ENCODE peak calls at places on chromosomes 7 and 10, in seven cellular contexts. G is activated T-helper 1 cell treated with anti-CD3 and anti-CD28 coated beads, Interleukin-2, amount 50 U/mL, for 16 hours; B is COLO829; H is heart right ventricle; W is T-helper 9 cell; O is activated CD4-positive, alpha-beta T cell treated with anti-CD3 and anti-CD28 coated beads for 48 hours; U is stimulated activated CD4-positive, alpha-beta T cell treated with anti-CD3 and anti-CD28 coated beads, Interleukin-15, amount 100 ng/mL, for 1 hour. Z is an unnamed sample.

GRCh38 chr10:22427101-22427500 is 81.8 kb downstream of the SPAG6 start:
- DNase-seq in W (no peak), H (no peak), U (no peak), O (no peak), B (peak), G (no peak), Z (no peak)

GRCh38 chr7:109864263-109864662 is 1226.7 kb upstream of the LRRN3 start:
- DNase-seq in O (no peak), W (no peak), B (no peak), G (no peak), H (no peak), U (no peak), Z (no peak)

GRCh38 chr7:98745722-98746318 is 124.0 kb downstream of the TMEM130 start:
- DNase-seq in O (peak), B (peak), H (peak), U (peak), G (peak), W (peak), Z (peak)

GRCh38 chr10:16386855-16387254 is 50.0 kb upstream of the PTER start:
- DNase-seq in W (no peak), H (no peak), O (no peak), B (no peak), G (no peak), U (no peak), Z (no peak)

GRCh38 chr7:140829720-140830119 is 95.0 kb downstream of the BRAF start:
- DNase-seq in B (no peak), O (no peak), U (no peak), W (no peak), H (no peak), G (no peak), Z (no peak)

GRCh38 chr7:120303105-120303504 is 30.1 kb downstream of the KCND2 start:
- DNase-seq in U (no peak), H (no peak), B (no peak), G (no peak), O (no peak), W (no peak), Z (no peak)

GRCh38 chr7:33979300-33979806 is 74.0 kb downstream of the BMPER start:
- DNase-seq in B (no peak), U (no peak), H (no peak), G (no peak), W (no peak), O (no peak), Z (no peak)

GRCh38 chr7:105098863-105099515 is 85.0 kb downstream of the KMT2E start:
- DNase-seq in G (no peak), U (no peak), O (no peak), W (no peak), B (no peak), H (no peak), Z (no peak)

GRCh38 chr7:101625076-101625914 is 3.8 kb downstream of the MYL10 start:
- DNase-seq in O (no peak), W (no peak), B (no peak), U (no peak), H (no peak), G (no peak), Z (no peak)

GRCh38 chr7:7565018-7565680 is 1.5 kb upstream of the MIOS start:
- DNase-seq in W (no peak), U (no peak), G (no peak), O (peak), B (no peak), H (no peak), Z (no peak)

GRCh38 chr10:80529604-80530003 is 8.1 kb upstream of the SH2D4B start:
- DNase-seq in B (no peak), H (peak), O (peak), G (peak), U (no peak), W (peak), Z (no peak)

GRCh38 chr10:3892440-3893101 is 107.6 kb upstream of the KLF6 start:
- DNase-seq in H (no peak), U (no peak), G (no peak), O (no peak), B (no peak), W (peak), Z (peak)

GRCh38 chr10:19954601-19955000 is 138.4 kb downstream of the PLXDC2 start:
- DNase-seq in G (no peak), O (no peak), B (no peak), H (no peak), U (no peak), W (no peak), Z (no peak)

GRCh38 chr10:37436361-37436760 is 311.0 kb downstream of the ANKRD30A start:
- DNase-seq in G (no peak), W (no peak), H (no peak), B (no peak), O (no peak), U (no peak), Z (no peak)

GRCh38 chr7:47040795-47041194 is 541.1 kb downstream of the TNS3 start:
- DNase-seq in O (no peak), G (no peak), H (no peak), B (no peak), W (no peak), U (no peak), Z (no peak)

GRCh38 chr10:104321226-104321625 is 17.0 kb downstream of the ITPRIP start:
- DNase-seq in W (no peak), U (no peak), O (no peak), B (no peak), H (peak), G (no peak), Z (no peak)

GRCh38 chr10:49595713-49596492 is 14.2 kb upstream of the SLC18A3 start:
- DNase-seq in H (no peak), O (no peak), B (no peak), W (no peak), G (no peak), U (no peak), Z (no peak)

GRCh38 chr7:54349259-54349658 is 192.9 kb upstream of the VSTM2A start:
- DNase-seq in B (no peak), O (no peak), H (no peak), G (no peak), U (no peak), W (no peak), Z (no peak)

GRCh38 chr10:13865758-13866491 is 279.2 kb downstream of the PRPF18 start:
- DNase-seq in G (no peak), H (peak), O (no peak), U (no peak), W (no peak), B (no peak), Z (peak)

GRCh38 chr7:140209866-140210609 is 33.3 kb upstream of the KDM7A start:
- DNase-seq in U (no peak), G (no peak), W (no peak), O (peak), H (no peak), B (no peak), Z (no peak)

GRCh38 chr7:51315393-51316261 is 982 bp downstream of the COBL start:
- DNase-seq in B (no peak), W (no peak), G (no peak), H (no peak), U (no peak), O (no peak), Z (no peak)

GRCh38 chr7:2647594-2648172 is 15.9 kb downstream of the TTYH3 start:
- DNase-seq in O (no peak), U (no peak), G (no peak), H (no peak), B (no peak), W (no peak), Z (no peak)

GRCh38 chr10:132151286-132151950 is 35.3 kb upstream of the DPYSL4 start:
- DNase-seq in G (no peak), H (no peak), U (no peak), B (no peak), O (no peak), W (no peak), Z (no peak)

GRCh38 chr7:2553831-2554581 is 1.3 kb downstream of the BRAT1 start:
- DNase-seq in W (no peak), B (no peak), U (no peak), H (no peak), G (no peak), O (no peak), Z (no peak)

GRCh38 chr7:147658392-147658791 is 932.2 kb upstream of the C7orf33 start:
- DNase-seq in B (no peak), G (no peak), U (no peak), O (no peak), H (no peak), W (no peak), Z (no peak)

GRCh38 chr7:20385121-20385520 is 54.4 kb downstream of the ITGB8 start:
- DNase-seq in O (no peak), W (no peak), U (no peak), H (no peak), G (no peak), B (no peak), Z (no peak)

GRCh38 chr7:132709971-132710567 is 133.8 kb upstream of the PLXNA4 start:
- DNase-seq in B (no peak), W (no peak), O (peak), H (peak), U (no peak), G (no peak), Z (peak)

GRCh38 chr7:120185940-120186682 is 86.9 kb upstream of the KCND2 start:
- DNase-seq in U (no peak), G (no peak), O (no peak), W (no peak), B (no peak), H (no peak), Z (no peak)

GRCh38 chr10:49071221-49071761 is 44.0 kb downstream of the VSTM4 start:
- DNase-seq in H (no peak), B (no peak), U (no peak), O (no peak), W (no peak), G (no peak), Z (no peak)

GRCh38 chr10:20890009-20890408 is 7.1 kb downstream of the NEBL start:
- DNase-seq in W (no peak), O (no peak), G (no peak), B (no peak), H (no peak), U (no peak), Z (no peak)

GRCh38 chr7:38398725-38399321 is 125.4 kb upstream of the TARP start:
- DNase-seq in B (peak), O (peak), G (peak), H (peak), U (peak), W (peak), Z (no peak)

GRCh38 chr7:46653848-46654247 is 732.8 kb upstream of the IGFBP3 start:
- DNase-seq in G (no peak), O (no peak), U (no peak), B (no peak), H (no peak), W (no peak), Z (no peak)

GRCh38 chr10:97542169-97543024 is 30.2 kb upstream of the ANKRD2 start:
- DNase-seq in W (no peak), H (peak), G (no peak), U (no peak), O (peak), B (peak), Z (peak)

Z was measured in pulmonary artery endothelial cell.